ENCODE peak calls at places on chromosomes 7 and 10, in six cellular contexts. D, L, I, U, A and M are unnamed samples.

GRCh38 chr10:43066481-43066880 is 10.4 kb upstream of the RET start:
- DNase-seq in D (no peak), L (no peak), I (no peak), U (no peak), A (no peak), M (no peak)

GRCh38 chr7:44196450-44196872 is 4.3 kb upstream of the YKT6 start:
- DNase-seq in D (no peak), L (peak; percentile 64), I (peak; percentile 30), U (peak; percentile 74), A (no peak), M (peak; percentile 36)

GRCh38 chr10:132590752-132591121 is 53.1 kb downstream of the INPP5A start:
- DNase-seq in D (no peak), L (no peak), I (peak; percentile 27), U (no peak), A (no peak), M (no peak)

GRCh38 chr10:84845628-84846261 is 517.4 kb downstream of the CCSER2 start:
- DNase-seq in D (no peak), L (peak; percentile 58), I (no peak), U (peak; percentile 39), A (no peak), M (peak; percentile 66)

GRCh38 chr7:45573636-45574470 is at the start of gene ADCY1:
- DNase-seq in D (no peak), L (peak; percentile 83), I (no peak), U (peak; percentile 70), A (no peak), M (peak; percentile 34)

GRCh38 chr7:65477326-65477725 is 103.7 kb downstream of the ZNF92 start:
- DNase-seq in D (no peak), L (peak; percentile 72), I (no peak), U (peak; percentile 91), A (no peak), M (peak; percentile 3)

GRCh38 chr7:13449460-13449859 is 540.0 kb downstream of the ETV1 start:
- DNase-seq in D (no peak), L (no peak), I (no peak), U (no peak), A (no peak), M (no peak)

GRCh38 chr7:131056007-131056406 is 271.7 kb upstream of the MKLN1 start:
- DNase-seq in D (no peak), L (no peak), I (no peak), U (no peak), A (no peak), M (no peak)

GRCh38 chr10:6130851-6131470 is 42.1 kb downstream of the RBM17 start:
- DNase-seq in D (no peak), L (no peak), I (peak; percentile 39), U (no peak), A (no peak), M (no peak)

GRCh38 chr7:45035909-45036308 is 35.9 kb downstream of the CCM2 start:
- DNase-seq in D (no peak), L (no peak), I (no peak), U (no peak), A (no peak), M (no peak)

DNA sequence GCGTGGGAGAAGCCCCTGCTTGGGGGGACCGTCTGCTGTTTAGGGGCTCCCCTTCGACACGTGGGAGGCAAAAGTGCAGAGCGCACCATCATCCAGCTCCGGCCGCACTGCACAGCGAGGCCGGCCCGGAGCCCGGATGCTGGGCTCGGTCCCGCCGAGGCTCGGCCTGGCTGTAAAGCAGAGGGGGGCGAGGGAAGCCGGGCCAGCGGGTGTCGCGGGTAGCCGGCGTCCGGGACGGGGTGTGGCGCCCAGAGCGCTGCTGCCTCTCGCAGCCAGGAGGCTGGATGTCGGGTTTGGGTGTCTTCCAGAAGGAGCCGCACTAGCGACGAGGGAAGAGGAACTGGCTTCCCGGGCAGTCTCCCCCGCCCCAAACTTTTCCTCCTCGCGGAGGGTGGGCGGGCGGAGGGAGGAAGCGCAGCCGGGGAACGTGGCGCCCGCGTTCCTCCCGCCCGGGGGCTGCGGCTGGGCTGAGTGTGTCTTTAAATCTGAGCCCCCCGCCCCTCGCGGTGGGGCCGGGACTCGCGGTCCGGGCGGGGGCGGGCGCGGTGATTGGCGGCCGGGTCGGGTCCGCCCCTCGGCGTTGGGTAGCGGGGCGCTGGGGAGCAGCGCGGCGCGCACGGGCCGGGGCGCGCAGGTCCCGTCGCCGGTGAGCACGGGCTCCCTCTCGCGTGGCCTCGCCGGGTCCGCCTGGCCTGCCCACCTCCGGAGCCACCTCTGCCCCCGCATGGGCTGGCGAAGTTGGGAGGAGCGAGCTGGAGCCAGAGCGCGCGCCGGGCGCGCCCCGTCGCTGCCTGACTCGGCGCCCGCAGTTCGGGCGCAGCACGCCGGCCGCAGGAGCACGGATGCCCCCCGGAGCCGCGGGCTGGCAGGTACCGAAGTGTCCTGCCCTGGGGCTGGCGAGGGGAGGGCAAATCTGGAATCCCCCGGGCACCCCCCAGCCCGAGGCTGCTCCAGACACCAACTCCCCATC is at the start of gene PALD1:
- DNase-seq in D (peak; percentile 78), L (peak; percentile 85), I (peak; percentile 58), U (peak; percentile 88), A (peak; percentile 52), M (peak; percentile 50)
- TF ChIP-seq CTCF in D (peak; percentile 30), L (peak; percentile 26), I (peak; percentile 19), U (no peak), A (peak; percentile 25), M (no peak)

GRCh38 chr10:104680467-104681401 is 39.6 kb downstream of the SORCS3 start:
- DNase-seq in D (no peak), L (peak; percentile 74), I (peak; percentile 3), U (peak; percentile 70), A (no peak), M (peak; percentile 7)

GRCh38 chr10:104686829-104687228 is 45.7 kb downstream of the SORCS3 start:
- DNase-seq in D (no peak), L (no peak), I (no peak), U (no peak), A (no peak), M (no peak)

GRCh38 chr10:104678658-104679057 is 37.6 kb downstream of the SORCS3 start:
- DNase-seq in D (no peak), L (no peak), I (no peak), U (no peak), A (no peak), M (no peak)

GRCh38 chr10:104683567-104683966 is 42.5 kb downstream of the SORCS3 start:
- DNase-seq in D (no peak), L (no peak), I (no peak), U (no peak), A (no peak), M (no peak)

GRCh38 chr10:104681485-104681884 is 40.4 kb downstream of the SORCS3 start:
- DNase-seq in D (no peak), L (no peak), I (no peak), U (no peak), A (no peak), M (no peak)
- H3K4me3 ChIP-seq in D (no peak overlapping the region), L (peak overlapping the region; percentile 43), I (no peak overlapping the region), U (peak overlapping the region; percentile 60), A (no peak overlapping the region), M (no peak overlapping the region)

GRCh38 chr7:115719963-115720362 is 310.6 kb downstream of the TFEC start:
- DNase-seq in D (no peak), L (no peak), I (no peak), U (no peak), A (no peak), M (no peak)

GRCh38 chr7:115728518-115728917 is 302.0 kb downstream of the TFEC start:
- DNase-seq in D (no peak), L (peak; percentile 73), I (no peak), U (no peak), A (no peak), M (no peak)

GRCh38 chr7:115722302-115722701 is 308.3 kb downstream of the TFEC start:
- DNase-seq in D (no peak), L (no peak), I (no peak), U (no peak), A (no peak), M (no peak)

GRCh38 chr7:115721293-115721920 is 309.2 kb downstream of the TFEC start:
- DNase-seq in D (no peak), L (no peak), I (no peak), U (no peak), A (no peak), M (no peak)

GRCh38 chr7:115724400-115725056 is 306.0 kb downstream of the TFEC start:
- DNase-seq in D (no peak), L (no peak), I (no peak), U (no peak), A (no peak), M (peak; percentile 21)
- H3K36me3 ChIP-seq in D (no peaks in the 10 kb centered on the region), L (no peaks in the 10 kb centered on the region), I (no peaks in the 10 kb centered on the region), U (no peaks in the 10 kb centered on the region), A (no peaks in the 10 kb centered on the region), M (no peaks in the 10 kb centered on the region)

GRCh38 chr7:3076700-3077099 is 33.0 kb upstream of the CARD11 start:
- DNase-seq in D (no peak), L (no peak), I (no peak), U (no peak), A (no peak), M (no peak)
- TF ChIP-seq CTCF in D (no peak), L (no peak), I (no peak), U (no peak), A (no peak), M (no peak)

GRCh38 chr7:15687645-15688025 is 1.2 kb upstream of the MEOX2 start:
- DNase-seq in D (no peak), L (peak; percentile 77), I (no peak), U (peak; percentile 57), A (no peak), M (no peak)
- H3K4me3 ChIP-seq in D (peak overlapping the region; percentile 57), L (peak overlapping the region; percentile 54), I (peak overlapping the region; percentile 57), U (peak overlapping the region; percentile 65), A (no peak overlapping the region), M (no peak overlapping the region)

DNA sequence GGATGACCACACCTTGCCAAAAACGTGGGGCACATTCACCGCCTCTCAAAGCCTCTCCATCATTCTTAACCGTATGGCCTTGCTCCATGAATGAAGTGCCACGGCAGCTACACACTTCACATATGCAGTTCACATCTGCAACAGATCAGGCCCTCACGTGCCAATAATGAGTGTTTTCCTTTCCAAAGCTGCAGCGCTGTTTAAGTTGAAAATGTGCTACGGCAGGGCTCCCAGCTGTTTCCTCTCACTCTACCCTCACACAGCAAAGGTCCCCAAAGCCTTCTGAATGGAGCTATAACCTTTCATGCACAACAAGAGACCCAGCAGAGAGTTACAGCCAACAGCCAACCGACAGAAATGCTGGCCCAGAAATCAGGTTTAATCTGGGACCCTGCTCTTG is 236.1 kb downstream of the ELMO1 start:
- DNase-seq in D (no peak), L (no peak), I (no peak), U (no peak), A (no peak), M (no peak)
- H3K36me3 ChIP-seq in D (peaks cover 12% of the 10 kb centered on the region), L (no peaks in the 10 kb centered on the region), I (no peaks in the 10 kb centered on the region), U (no peaks in the 10 kb centered on the region), A (no peaks in the 10 kb centered on the region), M (no peaks in the 10 kb centered on the region)

GRCh38 chr7:99631311-99632109 is 14.8 kb downstream of the ZSCAN25 start:
- DNase-seq in D (no peak), L (peak; percentile 43), I (peak; percentile 9), U (peak; percentile 54), A (no peak), M (no peak)
- TF ChIP-seq CTCF in D (peak; percentile 12), L (peak; percentile 38), I (peak; percentile 18), U (peak; percentile 43), A (peak; percentile 43), M (no peak)

DNA sequence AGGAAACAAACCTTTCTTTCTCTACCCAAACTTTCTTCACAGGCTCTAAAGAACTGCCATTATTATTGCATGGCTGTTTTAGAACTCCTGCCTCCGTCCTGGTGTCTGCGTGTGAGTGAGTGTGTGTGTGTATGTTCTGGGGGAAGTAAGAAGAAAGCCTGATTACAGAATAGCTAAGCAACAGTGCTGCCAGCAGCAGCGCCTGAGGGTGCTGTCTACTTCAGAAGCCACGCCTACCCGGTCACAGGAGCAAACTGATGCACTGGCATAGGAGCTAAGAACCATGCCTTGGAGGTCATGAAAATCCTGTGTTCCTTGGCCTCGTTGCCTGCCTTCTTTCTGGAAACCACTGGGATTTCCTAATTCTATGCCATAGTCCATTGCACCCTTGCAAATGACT is 25.2 kb downstream of the LIPK start:
- DNase-seq in D (peak; percentile 80), L (peak; percentile 29), I (no peak), U (peak; percentile 38), A (no peak), M (peak; percentile 33)
- H3K4me3 ChIP-seq in D (no peak overlapping the region), L (no peak overlapping the region), I (no peak overlapping the region), U (no peak overlapping the region), A (no peak overlapping the region), M (no peak overlapping the region)